ENCODE peak calls at places on chromosomes 12 and 14, in five cellular contexts. J is WERI-Rb-1, Y is GM23338, D is left ventricle myocardium inferior, X is upper lobe of right lung. C is an unnamed sample.

GRCh38 chr12:104680070-104680469 is 223.3 kb downstream of the CHST11 start:
- DNase-seq in J (peak; percentile 36), Y (peak; percentile 70), D (no peak), X (no peak), C (peak; percentile 31)

GRCh38 chr12:59283012-59283411 is 312.8 kb upstream of the SLC16A7 start:
- DNase-seq in J (no peak), Y (peak; percentile 64), D (no peak), X (no peak), C (no peak)

GRCh38 chr14:58864751-58865519 is 227.2 kb downstream of the DACT1 start:
- DNase-seq in J (peak; percentile 51), Y (no peak), D (no peak), X (no peak), C (no peak)

GRCh38 chr14:60253649-60254048 is 4.6 kb downstream of the PPM1A start:
- DNase-seq in J (no peak), Y (peak; percentile 11), D (no peak), X (no peak), C (no peak)

GRCh38 chr12:77842430-77842829 is 11.7 kb downstream of the NAV3 start:
- DNase-seq in J (no peak), Y (no peak), D (no peak), X (no peak), C (no peak)

GRCh38 chr14:98685725-98686124 is 586.3 kb downstream of the BCL11B start:
- DNase-seq in J (no peak), Y (no peak), D (no peak), X (no peak), C (no peak)

GRCh38 chr12:6819069-6820030 is 2.3 kb upstream of the GPR162 start:
- DNase-seq in J (peak; percentile 16), Y (no peak), D (no peak), X (no peak), C (no peak)

GRCh38 chr14:74578479-74578878 is 33.6 kb downstream of the LTBP2 start:
- DNase-seq in J (no peak), Y (no peak), D (no peak), X (no peak), C (no peak)

GRCh38 chr14:69615471-69616407 is 4.3 kb downstream of the SUSD6 start:
- DNase-seq in J (no peak), Y (no peak), D (no peak), X (no peak), C (peak; percentile 15)

GRCh38 chr12:694734-695503 is 31.7 kb upstream of the NINJ2 start:
- DNase-seq in J (no peak), Y (no peak), D (no peak), X (no peak), C (no peak)

GRCh38 chr14:36662543-36663403 is 1.1 kb downstream of the PAX9 start:
- DNase-seq in J (no peak), Y (peak; percentile 77), D (no peak), X (no peak), C (no peak)

GRCh38 chr12:57261385-57261784 is 10.4 kb upstream of the STAC3 start:
- DNase-seq in J (no peak), Y (peak; percentile 35), D (no peak), X (no peak), C (no peak)

GRCh38 chr12:53766881-53767280 is 15.1 kb upstream of the CISTR start:
- DNase-seq in J (no peak), Y (no peak), D (no peak), X (no peak), C (no peak)

GRCh38 chr14:74670726-74671125 is 42.2 kb downstream of the AREL1 start:
- DNase-seq in J (no peak), Y (no peak), D (no peak), X (no peak), C (no peak)

GRCh38 chr12:111596985-111597730 is 2.0 kb downstream of the ATXN2 start:
- DNase-seq in J (peak; percentile 72), Y (peak; percentile 78), D (peak; percentile 43), X (peak; percentile 72), C (peak; percentile 26)

GRCh38 chr14:98189521-98189920 is 1082.5 kb downstream of the BCL11B start:
- DNase-seq in J (no peak), Y (no peak), D (no peak), X (no peak), C (no peak)

GRCh38 chr12:591167-591570 is 72.1 kb downstream of the NINJ2 start:
- DNase-seq in J (no peak), Y (peak; percentile 28), D (peak; percentile 78), X (no peak), C (no peak)

GRCh38 chr12:64569923-64570595 is 40.2 kb upstream of the RASSF3 start:
- DNase-seq in J (no peak), Y (no peak), D (no peak), X (no peak), C (no peak)

GRCh38 chr12:11824736-11825135 is 175.3 kb downstream of the ETV6 start:
- DNase-seq in J (no peak), Y (no peak), D (no peak), X (no peak), C (no peak)

GRCh38 chr14:55832122-55832911 is 252.3 kb downstream of the KTN1 start:
- DNase-seq in J (no peak), Y (no peak), D (no peak), X (no peak), C (no peak)

GRCh38 chr12:91529829-91530228 is 347.2 kb upstream of the DCN start:
- DNase-seq in J (no peak), Y (no peak), D (no peak), X (no peak), C (no peak)

GRCh38 chr12:26271024-26271423 is 75.7 kb downstream of the SSPN start:
- DNase-seq in J (no peak), Y (no peak), D (no peak), X (no peak), C (no peak)

GRCh38 chr14:99756796-99757195 is 36.4 kb upstream of the EML1 start:
- DNase-seq in J (no peak), Y (no peak), D (no peak), X (peak; percentile 49), C (peak; percentile 13)

GRCh38 chr12:119412811-119413794 is 78.6 kb downstream of the CCDC60 start:
- DNase-seq in J (peak; percentile 84), Y (peak; percentile 91), D (peak; percentile 50), X (no peak), C (no peak)

GRCh38 chr12:120220838-120221575 is 20.1 kb upstream of the RPLP0 start:
- DNase-seq in J (no peak), Y (no peak), D (no peak), X (no peak), C (no peak)

GRCh38 chr14:39035336-39035735 is 67.7 kb downstream of the SEC23A start:
- DNase-seq in J (no peak), Y (no peak), D (no peak), X (no peak), C (no peak)
- H3K36me3 ChIP-seq in J (peaks cover 39% of the 10 kb centered on the region), Y (peaks cover 23% of the 10 kb centered on the region), D (peaks cover 80% of the 10 kb centered on the region), X (peaks cover 86% of the 10 kb centered on the region), C (peaks cover 28% of the 10 kb centered on the region)

DNA sequence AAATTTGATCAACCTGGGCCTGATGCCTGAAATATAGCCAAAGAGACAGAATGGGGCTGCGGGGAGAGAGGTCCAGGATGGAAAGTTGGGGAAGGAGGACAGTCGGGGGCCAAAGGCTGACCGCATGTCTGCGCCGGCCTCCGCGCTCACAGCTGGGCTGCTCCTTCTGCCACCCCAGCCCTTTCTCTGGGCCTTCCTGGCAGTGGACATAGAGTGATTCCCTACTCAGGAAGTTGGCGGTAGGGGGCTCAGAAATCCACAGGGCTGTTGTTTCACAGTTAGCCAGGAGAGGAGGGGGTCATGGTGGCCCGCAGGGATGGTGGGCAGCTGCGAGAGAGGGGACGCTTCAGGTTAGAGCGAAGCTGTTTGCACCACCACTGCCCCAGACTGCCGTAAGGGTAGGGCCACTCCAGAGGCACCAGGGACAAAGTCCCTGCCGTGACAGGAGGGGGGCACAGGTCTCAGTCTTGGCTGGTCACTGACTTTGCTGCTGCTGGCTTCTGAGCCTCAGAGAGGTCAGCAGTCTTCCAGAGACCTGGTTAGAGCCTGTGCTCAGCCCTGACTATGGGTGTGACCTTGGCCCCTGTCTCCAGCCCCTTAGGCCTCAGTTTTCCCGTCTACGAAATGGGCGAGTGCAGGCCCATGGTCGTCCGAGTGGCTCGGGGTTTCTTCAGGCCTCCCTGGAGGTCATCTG is 15.0 kb downstream of the MEG3 start:
- DNase-seq in J (no peak), Y (no peak), D (no peak), X (no peak), C (no peak)
- H3K36me3 ChIP-seq in J (no peaks in the 10 kb centered on the region), Y (no peaks in the 10 kb centered on the region), D (no peaks in the 10 kb centered on the region), X (no peaks in the 10 kb centered on the region), C (no peaks in the 10 kb centered on the region)

GRCh38 chr14:103340480-103341212 is 6.6 kb downstream of the EIF5 start:
- DNase-seq in J (no peak), Y (no peak), D (no peak), X (no peak), C (no peak)
- H3K36me3 ChIP-seq in J (peaks cover 94% of the 10 kb centered on the region), Y (peaks cover 85% of the 10 kb centered on the region), D (peaks cover 96% of the 10 kb centered on the region), X (peaks cover 98% of the 10 kb centered on the region), C (peaks cover 83% of the 10 kb centered on the region)

DNA sequence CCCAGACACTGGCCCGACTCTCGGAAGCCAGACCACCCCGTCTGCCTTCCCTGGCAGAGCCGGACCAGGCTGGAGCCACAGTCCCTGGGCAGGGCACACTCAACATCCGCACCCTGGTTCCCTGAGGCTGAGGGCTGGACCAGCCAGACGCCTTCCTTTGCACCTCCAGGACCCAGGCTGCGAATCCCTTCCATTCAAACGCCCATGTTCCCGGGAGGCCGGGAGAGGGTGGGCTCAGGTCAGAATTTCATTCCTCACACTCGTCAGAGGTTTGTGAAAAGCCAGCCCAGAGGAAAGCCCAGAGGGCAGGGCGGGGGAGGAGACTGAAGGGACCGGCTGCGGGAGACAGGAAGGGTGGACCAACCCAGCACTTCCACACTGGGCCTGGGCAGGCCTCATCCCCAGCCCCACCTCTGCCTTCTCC is 58.7 kb downstream of the LRRC74A start:
- DNase-seq in J (no peak), Y (peak; percentile 41), D (peak; percentile 75), X (no peak), C (no peak)
- H3K36me3 ChIP-seq in J (no peaks in the 10 kb centered on the region), Y (no peaks in the 10 kb centered on the region), D (no peaks in the 10 kb centered on the region), X (no peaks in the 10 kb centered on the region), C (no peaks in the 10 kb centered on the region)

GRCh38 chr12:109958374-109958773 is 37.8 kb downstream of the GIT2 start:
- DNase-seq in J (no peak), Y (no peak), D (no peak), X (no peak), C (no peak)
- H3K36me3 ChIP-seq in J (peaks cover 50% of the 10 kb centered on the region), Y (no peaks in the 10 kb centered on the region), D (peaks cover 97% of the 10 kb centered on the region), X (peaks cover 96% of the 10 kb centered on the region), C (peaks cover 50% of the 10 kb centered on the region)

GRCh38 chr14:76793324-76793723 is 19.4 kb downstream of the ANGEL1 start:
- DNase-seq in J (no peak), Y (no peak), D (no peak), X (no peak), C (no peak)

GRCh38 chr14:76792422-76792821 is 20.3 kb downstream of the ANGEL1 start:
- DNase-seq in J (no peak), Y (no peak), D (no peak), X (no peak), C (no peak)

GRCh38 chr14:76793956-76794355 is 18.7 kb downstream of the ANGEL1 start:
- DNase-seq in J (no peak), Y (no peak), D (no peak), X (no peak), C (no peak)
- H3K36me3 ChIP-seq in J (peaks cover 24% of the 10 kb centered on the region), Y (peaks cover 16% of the 10 kb centered on the region), D (peaks cover 90% of the 10 kb centered on the region), X (peaks cover 68% of the 10 kb centered on the region), C (peaks cover 17% of the 10 kb centered on the region)